ENCODE peak calls at places on chromosomes 4 and X, in six cellular contexts. M is bronchial epithelial cell; P is heart left ventricle; Z is uterus; V is activated CD8-positive, alpha-beta T cell treated with anti-CD3 and anti-CD28 coated beads for 36 hours; C is tibial nerve. U is an unnamed sample.

GRCh38 chrX:76148011-76148665 is 24.7 kb upstream of the PBDC1 start:
- DNase-seq in M (peak), P (no peak), Z (peak), V (peak), C (no peak), U (no peak)

GRCh38 chr4:20249333-20249732 is 2.4 kb upstream of the SLIT2 start:
- DNase-seq in M (peak), P (no peak), Z (no peak), V (no peak), C (no peak), U (no peak)

GRCh38 chrX:71909956-71910355 is 689 bp upstream of the NHSL2 start:
- DNase-seq in M (no peak), P (no peak), Z (peak), V (no peak), C (peak), U (no peak)

GRCh38 chrX:38220024-38220935 is at the start of gene SRPX:
- DNase-seq in M (peak), P (peak), Z (peak), V (peak), C (no peak), U (peak)

GRCh38 chr4:3237711-3238560 is 11.0 kb upstream of the MSANTD1 start:
- DNase-seq in M (no peak), P (no peak), Z (no peak), V (no peak), C (no peak), U (no peak)

GRCh38 chr4:156830356-156830755 is 141.2 kb downstream of the PDGFC start:
- DNase-seq in M (peak), P (no peak), Z (no peak), V (no peak), C (no peak), U (no peak)

GRCh38 chr4:157674699-157675098 is 454.2 kb downstream of the GRIA2 start:
- DNase-seq in M (no peak), P (no peak), Z (no peak), V (no peak), C (no peak), U (no peak)

GRCh38 chrX:129833153-129834004 is 10.3 kb downstream of the ZDHHC9 start:
- DNase-seq in M (no peak), P (no peak), Z (no peak), V (no peak), C (no peak), U (no peak)

GRCh38 chr4:64200001-64200555 is 209.2 kb downstream of the TECRL start:
- DNase-seq in M (no peak), P (no peak), Z (no peak), V (no peak), C (no peak), U (no peak)

GRCh38 chr4:187070740-187071139 is 347.1 kb upstream of the FAT1 start:
- DNase-seq in M (no peak), P (no peak), Z (no peak), V (no peak), C (no peak), U (no peak)

GRCh38 chrX:153406903-153407302 is 4.4 kb upstream of the ZFP92 start:
- DNase-seq in M (no peak), P (no peak), Z (no peak), V (no peak), C (no peak), U (no peak)

GRCh38 chr4:145623831-145624230 is 4.6 kb downstream of the MMAA start:
- DNase-seq in M (peak), P (no peak), Z (no peak), V (peak), C (no peak), U (no peak)

GRCh38 chr4:149164282-149164681 is 651.4 kb downstream of the IQCM start:
- DNase-seq in M (no peak), P (no peak), Z (no peak), V (no peak), C (no peak), U (no peak)

GRCh38 chr4:136829298-136829697 is 703.0 kb downstream of the PCDH18 start:
- DNase-seq in M (no peak), P (no peak), Z (no peak), V (no peak), C (no peak), U (no peak)

GRCh38 chrX:12954981-12955380 is 19.9 kb upstream of the TMSB4X start:
- DNase-seq in M (no peak), P (no peak), Z (no peak), V (no peak), C (no peak), U (no peak)

GRCh38 chr4:20612313-20612712 is 87.9 kb upstream of the PACRGL start:
- DNase-seq in M (peak), P (no peak), Z (no peak), V (no peak), C (no peak), U (no peak)

GRCh38 chr4:101846550-101846949 is 56.0 kb downstream of the BANK1 start:
- DNase-seq in M (peak), P (no peak), Z (no peak), V (no peak), C (no peak), U (no peak)

GRCh38 chrX:67619253-67619652 is 75.4 kb downstream of the AR start:
- DNase-seq in M (peak), P (no peak), Z (no peak), V (no peak), C (no peak), U (no peak)

GRCh38 chr4:18816228-18816891 is 794.8 kb upstream of the LCORL start:
- DNase-seq in M (no peak), P (no peak), Z (no peak), V (no peak), C (no peak), U (no peak)

DNA sequence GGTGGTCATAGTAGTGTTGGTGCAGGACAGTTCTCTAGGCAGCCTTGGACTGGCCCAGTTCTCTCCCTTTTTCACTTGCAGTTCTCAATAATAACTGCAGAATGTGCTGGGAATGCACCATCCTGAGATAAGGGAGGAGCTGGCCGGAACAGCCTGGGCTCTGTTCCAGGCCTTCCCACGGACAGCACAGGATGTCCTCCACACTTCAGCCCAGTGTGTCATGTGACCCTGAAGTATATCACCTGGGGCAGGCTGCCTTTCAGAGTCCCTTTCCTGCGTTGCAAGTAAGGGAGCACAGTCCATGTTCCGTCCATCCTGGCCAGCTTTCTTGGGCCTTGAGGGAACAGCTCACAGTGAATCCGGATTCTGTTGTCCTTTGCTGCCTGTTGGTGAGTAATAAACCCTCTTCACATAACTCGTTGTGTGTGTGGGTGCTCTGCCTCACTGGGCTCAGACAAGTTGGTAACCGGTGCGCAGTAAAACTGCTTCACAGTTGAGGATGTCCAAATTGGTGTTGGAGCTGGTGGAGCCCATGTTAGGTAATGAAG is 32.3 kb upstream of the BBS12 start:
- DNase-seq in M (peak), P (peak), Z (peak), V (no peak), C (no peak), U (no peak)
- TF ChIP-seq CTCF in M (no peak), P (no peak), Z (no peak), V (no peak), C (no peak), U (no peak)

DNA sequence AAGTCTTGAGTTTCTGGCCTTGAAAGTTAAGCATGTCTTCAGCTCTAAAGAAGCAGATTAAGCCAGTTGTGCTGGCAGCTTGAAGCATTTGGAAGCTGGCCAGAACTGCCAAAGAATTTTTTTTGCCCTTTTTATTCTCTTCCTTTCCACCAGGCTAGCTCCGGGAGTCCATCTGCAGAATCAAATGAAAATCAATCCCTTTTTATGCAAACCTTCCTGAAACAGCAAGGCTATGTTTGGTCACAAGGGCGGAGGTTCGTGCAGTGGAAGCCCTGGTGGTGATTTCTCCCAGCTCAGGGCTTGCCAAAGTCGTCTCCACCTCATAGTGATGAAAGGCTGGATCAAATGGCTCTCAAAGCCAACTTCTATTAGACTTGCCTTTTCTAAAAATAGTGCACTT is 21.6 kb upstream of the C4orf54 start:
- DNase-seq in M (peak), P (peak), Z (no peak), V (no peak), C (no peak), U (no peak)
- TF ChIP-seq CTCF in M (no peak), P (no peak), Z (no peak), V (no peak), C (no peak), U (no peak)

GRCh38 chrX:46180258-46180687 is 364.9 kb downstream of the ZNF674 start:
- DNase-seq in M (peak), P (no peak), Z (no peak), V (peak), C (no peak), U (no peak)
- TF ChIP-seq CTCF in M (no peak), P (no peak), Z (no peak), V (no peak), C (no peak), U (no peak)

DNA sequence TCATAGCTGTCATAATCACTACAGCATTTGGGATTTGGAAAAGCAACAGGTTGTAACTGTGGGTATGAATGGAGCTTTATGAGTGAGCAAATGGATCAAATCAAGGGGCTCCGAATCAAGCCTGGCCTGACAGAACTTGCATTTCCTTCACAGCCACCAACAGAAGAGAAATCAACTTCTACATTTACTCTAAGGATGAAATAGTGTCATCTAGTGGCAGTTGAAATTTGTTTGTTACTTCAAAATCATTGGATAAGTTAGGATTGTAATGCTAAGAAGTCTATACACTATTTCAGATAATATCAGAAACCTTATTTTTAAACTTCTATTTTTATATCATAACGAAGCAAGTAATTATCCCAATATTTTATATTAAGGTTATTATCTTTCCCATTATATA is 10.7 kb upstream of the WDR17 start:
- DNase-seq in M (no peak), P (no peak), Z (no peak), V (no peak), C (no peak), U (no peak)
- TF ChIP-seq CTCF in M (no peak), P (no peak), Z (no peak), V (no peak), C (peak), U (no peak)

GRCh38 chrX:145190801-145191389 is 56.4 kb upstream of the SPANXN1 start:
- DNase-seq in M (no peak), P (no peak), Z (no peak), V (no peak), C (no peak), U (no peak)
- TF ChIP-seq CTCF in M (peak), P (no peak), Z (no peak), V (peak), C (no peak), U (peak)

GRCh38 chr4:100372432-100372831 is 145.4 kb downstream of the EMCN start:
- DNase-seq in M (peak), P (no peak), Z (no peak), V (peak), C (no peak), U (no peak)
- TF ChIP-seq CTCF in M (peak), P (no peak), Z (no peak), V (peak), C (no peak), U (peak)